ENCODE peak calls at places on chromosomes 16 and 17, in four cellular contexts. B, G, L and U are unnamed samples.

GRCh38 chr17:13490906-13491502 is 110.7 kb downstream of the HS3ST3A1 start:
- DNase-seq in G (no peak), B (no peak), L (no peak), U (no peak)

GRCh38 chr16:7524419-7524818 is 191.8 kb downstream of the RBFOX1 start:
- DNase-seq in G (no peak), B (no peak), L (no peak), U (no peak)

GRCh38 chr17:57915532-57915931 is 39.7 kb downstream of the CUEDC1 start:
- DNase-seq in L (no peak), G (no peak), B (no peak), U (no peak)

GRCh38 chr16:23294260-23294659 is 7.8 kb upstream of the SCNN1B start:
- DNase-seq in B (no peak), L (no peak), G (peak), U (no peak)

GRCh38 chr17:65800655-65801054 is 239.2 kb upstream of the AXIN2 start:
- DNase-seq in G (no peak), L (no peak), B (no peak), U (no peak)

GRCh38 chr17:40502716-40503115 is 1.3 kb upstream of the TNS4 start:
- DNase-seq in G (no peak), L (no peak), B (no peak), U (no peak)

GRCh38 chr16:51237207-51237606 is 86.1 kb upstream of the SALL1 start:
- DNase-seq in B (no peak), L (no peak), G (no peak), U (no peak)

GRCh38 chr17:980406-981291 is 1.1 kb upstream of the NXN start:
- DNase-seq in B (peak), G (peak), L (peak), U (peak)

GRCh38 chr16:52770828-52771227 is 223.9 kb upstream of the TOX3 start:
- DNase-seq in L (no peak), B (no peak), G (no peak), U (no peak)

GRCh38 chr16:19517424-19518089 is 4.3 kb downstream of the GDE1 start:
- DNase-seq in L (peak), G (no peak), B (no peak), U (no peak)

GRCh38 chr17:1714980-1715802 is 5.0 kb upstream of the TLCD2 start:
- DNase-seq in L (peak), G (peak), B (peak), U (peak)

GRCh38 chr17:55770220-55770870 is 19.5 kb downstream of the PCTP start:
- DNase-seq in G (peak), L (peak), B (peak), U (peak)

GRCh38 chr17:51103451-51103850 is 17.2 kb downstream of the SPAG9 start:
- DNase-seq in L (no peak), G (no peak), B (no peak), U (no peak)

GRCh38 chr16:10266809-10267208 is 84.6 kb upstream of the GRIN2A start:
- DNase-seq in B (no peak), G (no peak), L (no peak), U (no peak)

GRCh38 chr17:78129385-78130079 is 977 bp upstream of the TMC6 start:
- DNase-seq in G (no peak), L (no peak), B (no peak), U (no peak)

GRCh38 chr17:66526827-66527226 is 224.4 kb downstream of the PRKCA start:
- DNase-seq in L (no peak), G (no peak), B (no peak), U (no peak)

GRCh38 chr16:83312846-83313245 is 494.9 kb upstream of the HSBP1 start:
- DNase-seq in L (no peak), G (no peak), B (no peak), U (no peak)

DNA sequence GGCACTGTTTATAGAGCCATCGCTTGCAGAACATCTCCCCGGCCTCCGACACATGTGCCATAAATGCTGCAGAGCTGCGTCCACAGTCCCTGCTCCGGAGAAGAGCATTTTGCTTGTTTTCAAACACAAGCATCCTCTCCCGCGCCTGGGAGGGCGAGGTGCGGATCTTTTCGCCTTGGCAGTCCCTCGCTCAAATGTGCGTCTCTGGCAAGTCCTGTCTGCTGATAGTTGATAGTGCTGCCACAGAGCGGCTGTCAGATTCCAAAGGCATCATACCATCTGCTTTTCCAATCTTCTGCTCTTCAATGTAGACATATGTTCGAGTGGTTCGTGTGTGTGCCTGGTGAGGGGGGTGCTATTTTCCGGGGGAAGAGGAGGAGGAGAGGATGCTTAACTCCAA is 603.7 kb downstream of the MAF start:
- DNase-seq in L (no peak), B (no peak), G (no peak), U (no peak)
- TF ChIP-seq ELF1 in L (no peak), B (no peak), G (no peak), U (no peak)

DNA sequence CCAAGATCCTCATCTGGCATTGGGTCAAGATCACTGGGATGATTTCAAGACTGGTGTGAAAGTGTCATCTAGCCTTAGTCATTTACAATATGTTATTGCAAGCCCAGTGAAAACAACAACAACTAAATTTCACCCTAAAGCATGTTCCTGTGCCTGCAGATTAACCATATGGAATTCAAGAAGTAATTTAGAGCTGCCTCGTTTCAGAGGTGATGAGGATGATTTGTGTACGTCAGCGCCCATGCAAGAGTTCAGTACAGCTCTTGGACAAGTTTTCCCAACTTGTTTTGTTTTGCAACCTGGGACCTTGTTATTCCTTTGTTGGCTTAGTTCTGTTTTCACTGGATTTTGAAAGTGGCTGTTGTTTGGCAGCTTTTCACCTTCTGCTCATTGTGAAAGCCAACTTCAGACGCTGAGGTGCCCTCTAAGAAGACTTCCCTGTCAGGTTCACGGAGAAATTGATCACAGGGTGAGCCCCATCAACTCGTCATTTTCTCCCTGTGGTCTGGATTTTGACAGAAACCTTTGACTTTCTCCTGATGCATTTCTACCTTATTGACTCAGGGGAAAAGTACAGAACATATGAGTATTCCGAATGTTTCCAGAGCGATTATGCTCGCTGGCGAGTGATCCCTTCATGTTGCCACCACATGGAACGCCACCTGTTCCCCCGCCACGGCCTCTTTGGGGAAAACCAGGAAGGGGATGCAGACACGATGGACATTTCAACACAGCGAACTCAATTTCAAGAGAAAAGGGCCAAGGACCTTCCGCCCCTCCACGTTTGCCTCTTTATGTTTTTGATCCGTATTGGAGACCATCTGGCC is 85.6 kb downstream of the FOXL1 start:
- DNase-seq in L (no peak), G (no peak), B (no peak), U (no peak)
- H2AFZ ChIP-seq in L (peak), G (no peak), B (peak), U (no peak)

GRCh38 chr17:4476512-4477070 is 22.1 kb upstream of the SPNS2 start:
- DNase-seq in L (no peak), G (no peak), B (no peak), U (no peak)
- TF ChIP-seq ELF1 in L (no peak), G (no peak), B (no peak), U (no peak)

DNA sequence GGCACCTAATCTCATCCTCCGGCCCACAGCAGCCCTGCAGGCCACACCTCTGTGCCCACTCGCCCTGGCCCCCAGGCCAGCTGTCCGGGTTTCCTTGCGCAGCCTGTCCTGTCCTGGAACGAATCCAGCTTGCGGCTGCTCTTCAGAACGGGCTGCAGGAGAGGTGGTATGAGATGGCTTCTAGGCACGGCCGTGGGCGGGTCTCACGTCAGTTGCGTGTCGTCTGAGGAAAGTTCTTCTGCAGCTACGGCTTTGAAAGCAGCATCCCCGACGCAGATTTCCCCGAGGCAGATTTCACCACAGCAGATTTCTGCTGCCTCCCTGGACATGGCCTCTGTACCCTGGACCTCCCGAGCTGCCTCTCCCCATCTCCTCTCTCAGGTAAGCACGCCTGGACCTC is 18.2 kb downstream of the GALNS start:
- DNase-seq in G (no peak), B (no peak), L (no peak), U (no peak)
- H2AFZ ChIP-seq in G (no peak), B (no peak), L (no peak), U (no peak)

DNA sequence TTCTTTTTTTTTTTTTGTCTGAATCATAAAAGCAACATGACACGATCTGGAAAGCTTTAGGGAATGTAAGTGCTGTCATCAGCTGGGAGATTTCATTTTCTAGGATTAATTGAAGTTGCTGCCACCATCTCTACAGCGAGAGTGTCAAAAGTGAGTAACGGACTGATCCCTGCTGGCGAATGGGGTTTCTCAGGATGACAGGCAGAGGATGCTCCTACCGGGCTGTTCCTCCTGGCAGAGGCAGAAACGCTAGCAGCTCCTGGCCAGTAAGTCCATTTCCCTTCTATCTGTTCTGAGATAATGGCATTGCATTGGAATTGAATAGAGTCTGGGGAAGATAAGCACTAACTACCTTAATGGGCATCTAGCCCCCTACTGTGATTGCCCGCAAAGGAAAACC is 80.5 kb upstream of the KIFC3 start:
- DNase-seq in G (no peak), B (no peak), L (no peak), U (peak)
- TF ChIP-seq ELF1 in G (no peak), B (no peak), L (no peak), U (no peak)

DNA sequence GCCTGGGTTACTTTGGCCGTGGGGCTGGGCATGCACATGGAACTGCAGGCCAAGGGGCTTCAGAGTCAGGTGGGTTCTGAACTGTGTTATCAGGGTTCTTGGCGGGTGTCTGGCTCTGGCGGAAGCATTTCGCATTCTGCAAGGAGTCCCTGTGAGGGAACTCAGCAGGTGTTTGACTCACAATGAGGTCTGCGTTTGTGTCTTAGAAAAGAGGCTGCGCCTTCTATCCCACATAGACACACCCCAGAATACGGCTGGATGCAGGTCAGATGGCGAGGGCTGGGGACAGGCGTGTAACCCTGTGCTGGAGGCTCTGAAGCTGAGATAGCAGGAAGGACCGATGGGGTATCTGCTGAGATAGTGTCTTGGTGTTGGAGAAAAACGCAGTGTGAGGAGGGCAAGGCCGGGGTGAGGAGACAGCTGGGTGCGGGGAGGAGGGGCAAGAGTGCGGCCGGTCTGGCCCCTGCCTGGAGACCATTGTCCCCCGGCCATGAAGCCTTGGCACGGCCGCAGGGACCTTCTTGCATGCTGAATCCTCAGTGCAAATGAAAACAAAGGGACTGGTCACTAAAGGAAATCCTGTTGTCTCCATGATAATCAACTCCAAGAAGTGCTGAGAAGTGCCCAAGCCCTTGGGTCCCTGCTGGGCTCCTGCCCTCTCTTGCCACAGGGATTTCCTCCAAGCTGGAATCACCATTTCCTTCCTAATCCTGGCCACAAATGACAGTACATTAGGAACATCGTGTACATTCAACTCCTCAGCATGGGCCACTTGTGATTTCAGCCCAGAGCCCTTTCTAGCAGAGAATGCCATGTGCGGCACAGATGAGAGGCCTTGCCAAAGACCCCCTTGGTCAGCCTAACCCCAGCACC is 22.8 kb upstream of the MTSS2 start:
- DNase-seq in B (no peak), G (no peak), L (no peak), U (no peak)
- H2AFZ ChIP-seq in B (no peak), G (no peak), L (no peak), U (no peak)

DNA sequence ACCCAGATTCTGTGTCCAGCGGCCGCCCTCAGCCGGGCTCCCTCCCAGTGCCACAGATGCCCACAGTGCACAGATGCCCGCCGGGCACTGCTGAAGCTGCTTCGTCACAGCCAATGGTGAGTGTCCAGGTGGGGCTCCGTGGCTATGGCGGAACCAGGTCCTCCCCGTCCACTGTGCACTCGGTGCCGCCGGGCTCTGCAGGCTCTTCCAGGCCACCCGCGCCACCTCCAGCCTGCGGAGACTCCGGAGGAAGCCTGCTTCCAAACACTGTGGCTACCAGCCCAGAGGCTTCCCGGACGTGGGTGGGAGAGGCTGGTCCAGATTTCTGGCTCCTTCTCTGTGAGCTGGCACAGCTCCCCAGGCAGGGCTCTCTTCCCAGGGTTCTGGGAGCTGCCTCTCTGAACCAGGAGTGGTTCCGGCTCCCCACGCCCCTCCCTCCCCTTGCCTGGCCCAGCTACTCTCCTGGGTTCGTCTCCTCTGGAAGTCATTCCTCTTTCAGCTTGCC is 2.8 kb upstream of the PYCR1 start:
- DNase-seq in B (no peak), G (no peak), L (no peak), U (no peak)
- TF ChIP-seq ELF1 in B (no peak), G (no peak), L (no peak), U (no peak)

DNA sequence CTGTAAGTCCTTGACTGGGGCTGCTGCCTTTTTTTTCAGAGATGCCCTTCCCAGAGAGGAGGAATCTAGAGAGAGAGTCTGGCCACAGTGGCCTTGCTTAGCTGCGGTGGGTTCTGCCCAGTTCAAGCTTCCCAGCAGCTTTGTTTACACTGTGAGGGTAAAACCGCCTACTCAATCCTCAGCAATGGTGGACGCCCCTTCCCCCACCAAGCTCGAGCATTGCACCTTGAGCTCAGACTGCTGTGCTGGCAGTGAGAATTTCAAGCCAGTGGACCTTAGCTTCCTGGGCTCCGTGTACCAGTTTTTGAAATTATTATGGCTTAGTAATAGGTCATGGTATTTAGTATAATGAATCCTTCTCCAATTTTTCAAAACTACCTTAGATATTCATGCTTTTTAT is 395.4 kb downstream of the NPIPA7 start:
- DNase-seq in B (no peak), L (no peak), G (peak), U (no peak)
- H2AFZ ChIP-seq in B (no peak), L (no peak), G (no peak), U (no peak)

DNA sequence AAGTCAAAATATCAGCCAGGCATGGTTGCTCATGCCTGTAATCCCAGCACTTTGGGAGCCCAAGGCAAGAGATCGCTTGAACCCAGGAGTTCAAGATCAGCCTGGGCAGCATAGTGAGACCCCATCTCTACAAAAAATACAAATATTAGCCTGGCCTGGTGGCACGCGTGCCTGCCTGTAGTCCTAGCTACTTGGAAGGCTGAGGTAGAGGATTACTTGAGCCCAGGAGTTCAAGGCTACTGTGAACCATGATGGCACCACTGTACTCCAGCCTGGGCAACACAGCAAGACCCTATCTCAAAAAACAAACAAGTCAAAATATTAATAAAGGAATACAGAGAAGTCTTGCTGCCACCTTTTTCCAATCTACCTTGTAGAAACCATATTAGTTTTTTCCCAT is 4.2 kb downstream of the ZNF689 start:
- DNase-seq in L (no peak), B (no peak), G (no peak), U (no peak)
- TF ChIP-seq ELF1 in L (no peak), B (no peak), G (no peak), U (no peak)